ENCODE peak calls at places on chromosomes 6 and 20, in six cellular contexts. J is GOT3; N is neural crest cell; L is naive thymus-derived CD8-positive, alpha-beta T cell; B is WTC11; R is stimulated activated CD8-positive, alpha-beta memory T cell treated with anti-CD3 and anti-CD28 coated beads, Interleukin-7, amount 100 ng/mL, for 4 hours. F is an unnamed sample.

GRCh38 chr6:10420546-10421507 is 6.0 kb upstream of the TFAP2A start:
- DNase-seq in R (no peak), L (no peak), B (peak), J (no peak), N (no peak), F (no peak)

GRCh38 chr6:27428502-27428901 is 39.9 kb downstream of the ZNF391 start:
- DNase-seq in N (no peak), R (no peak), L (no peak), J (no peak), B (no peak), F (no peak)

GRCh38 chr6:37965964-37966676 is 146.6 kb downstream of the ZFAND3 start:
- DNase-seq in R (no peak), N (no peak), B (no peak), J (no peak), L (no peak), F (no peak)

GRCh38 chr6:168158280-168158979 is 79.4 kb upstream of the FRMD1 start:
- DNase-seq in L (no peak), J (no peak), N (no peak), B (no peak), R (no peak), F (peak)

GRCh38 chr6:1761472-1761871 is 151.8 kb downstream of the FOXC1 start:
- DNase-seq in R (no peak), L (no peak), N (no peak), B (no peak), J (no peak), F (no peak)

GRCh38 chr6:35017461-35018183 is 123.5 kb downstream of the TCP11 start:
- DNase-seq in J (no peak), B (no peak), N (no peak), R (no peak), L (no peak), F (peak)

GRCh38 chr20:47411161-47411560 is 54.7 kb upstream of the ZMYND8 start:
- DNase-seq in J (no peak), R (no peak), N (no peak), B (no peak), L (no peak), F (no peak)

GRCh38 chr20:37356387-37356786 is 10.4 kb downstream of the SRC start:
- DNase-seq in N (no peak), B (no peak), L (no peak), J (no peak), R (no peak), F (peak)

GRCh38 chr6:341914-342831 is 49.4 kb upstream of the IRF4 start:
- DNase-seq in N (no peak), B (no peak), R (no peak), J (no peak), L (no peak), F (no peak)

GRCh38 chr20:56433221-56433879 is 21.3 kb downstream of the CASS4 start:
- DNase-seq in R (no peak), J (no peak), N (no peak), L (no peak), B (no peak), F (no peak)

GRCh38 chr6:10801224-10801848 is 37.0 kb downstream of the MAK start:
- DNase-seq in R (peak), N (peak), B (peak), J (no peak), L (peak), F (no peak)

GRCh38 chr20:43798591-43799149 is 71.9 kb upstream of the GTSF1L start:
- DNase-seq in B (no peak), R (no peak), J (no peak), L (no peak), N (no peak), F (no peak)

GRCh38 chr6:43060034-43060754 is 763 bp downstream of the KLC4 start:
- DNase-seq in R (no peak), L (no peak), J (no peak), B (no peak), N (no peak), F (no peak)

GRCh38 chr6:96898241-96898851 is 655 bp upstream of the NDUFAF4 start:
- DNase-seq in J (no peak), B (no peak), N (no peak), L (no peak), R (no peak), F (no peak)

GRCh38 chr20:35468671-35469334 is 13.4 kb downstream of the CEP250 start:
- DNase-seq in L (no peak), J (no peak), B (no peak), R (no peak), N (no peak), F (no peak)

GRCh38 chr6:11975353-11975977 is 36.6 kb upstream of the HIVEP1 start:
- DNase-seq in N (no peak), J (no peak), B (no peak), R (peak), L (no peak), F (no peak)

GRCh38 chr6:131548441-131548840 is 24.6 kb upstream of the ARG1 start:
- DNase-seq in B (no peak), N (no peak), R (no peak), L (no peak), J (no peak), F (no peak)

GRCh38 chr6:16802071-16802470 is 40.8 kb upstream of the ATXN1 start:
- DNase-seq in B (no peak), L (no peak), J (no peak), R (no peak), N (no peak), F (no peak)

GRCh38 chr6:124995131-124995530 is 32.9 kb downstream of the RNF217 start:
- DNase-seq in B (no peak), N (no peak), L (no peak), R (no peak), J (no peak), F (no peak)

GRCh38 chr20:24698706-24699206 is 229.3 kb downstream of the SYNDIG1 start:
- DNase-seq in N (no peak), R (no peak), L (no peak), J (no peak), B (no peak), F (no peak)

GRCh38 chr6:147159536-147160374 is 44.5 kb upstream of the STXBP5 start:
- DNase-seq in R (no peak), B (no peak), J (no peak), L (no peak), N (no peak), F (no peak)

GRCh38 chr6:63355632-63356031 is 35.8 kb upstream of the LGSN start:
- DNase-seq in R (no peak), N (no peak), J (no peak), L (no peak), B (no peak), F (no peak)

GRCh38 chr20:13139459-13140150 is 81.5 kb upstream of the ISM1 start:
- DNase-seq in B (no peak), R (no peak), J (no peak), L (no peak), N (no peak), F (no peak)

GRCh38 chr6:43278524-43279078 is 19.5 kb upstream of the SLC22A7 start:
- DNase-seq in N (no peak), L (no peak), R (no peak), B (no peak), J (no peak), F (no peak)

GRCh38 chr6:26383624-26384417 is 913 bp downstream of the BTN2A2 start:
- DNase-seq in B (peak), L (no peak), N (no peak), J (no peak), R (no peak), F (no peak)

GRCh38 chr20:1803216-1804128 is 91.7 kb upstream of the SIRPA start:
- DNase-seq in J (no peak), N (peak), R (no peak), L (no peak), B (peak), F (peak)

F was measured in right atrium auricular region.